ENCODE peak calls at places on chromosomes 2 and 18, in four cellular contexts. One of them, this sample, is unnamed.
A peak's percentile ranks its signal among the peaks of the same experiment; 100 is the strongest.

GRCh38 chr2:21010813-21011439 is 32.9 kb downstream of the APOB start:
- DNase-seq in retina: peak; percentile 8
- DNase-seq in GM04504: no peak
- DNase-seq in astrocyte of the spinal cord: no peak
- DNase-seq in this sample: no peak

GRCh38 chr2:240353944-240354343 is 81.5 kb upstream of the GPC1 start:
- DNase-seq in retina: no peak
- DNase-seq in astrocyte of the spinal cord: no peak
- DNase-seq in GM04504: no peak
- DNase-seq in this sample: no peak

GRCh38 chr18:55338955-55339662 is 248.9 kb downstream of the TCF4 start:
- DNase-seq in GM04504: no peak
- DNase-seq in astrocyte of the spinal cord: no peak
- DNase-seq in retina: no peak
- DNase-seq in this sample: no peak

GRCh38 chr2:66580343-66580954 is 145.5 kb downstream of the MEIS1 start:
- DNase-seq in GM04504: no peak
- DNase-seq in astrocyte of the spinal cord: no peak
- DNase-seq in retina: no peak
- DNase-seq in this sample: no peak

GRCh38 chr2:241053576-241054251 is 48.4 kb downstream of the MTERF4 start:
- DNase-seq in GM04504: no peak
- DNase-seq in astrocyte of the spinal cord: no peak
- DNase-seq in retina: no peak
- DNase-seq in this sample: no peak

GRCh38 chr2:189137519-189137918 is 42.0 kb downstream of the COL5A2 start:
- DNase-seq in retina: no peak
- DNase-seq in astrocyte of the spinal cord: no peak
- DNase-seq in GM04504: no peak
- DNase-seq in this sample: no peak

GRCh38 chr2:191501390-191502168 is 176.4 kb upstream of the NABP1 start:
- DNase-seq in retina: peak; percentile 46
- DNase-seq in GM04504: peak; percentile 36
- DNase-seq in astrocyte of the spinal cord: peak; percentile 75
- DNase-seq in this sample: peak; percentile 67

GRCh38 chr2:177735318-177735803 is 337.2 kb downstream of the PDE11A start:
- DNase-seq in retina: no peak
- DNase-seq in astrocyte of the spinal cord: no peak
- DNase-seq in GM04504: no peak
- DNase-seq in this sample: no peak

GRCh38 chr2:43175187-43175490 is 51.3 kb downstream of the ZFP36L2 start:
- DNase-seq in GM04504: no peak
- DNase-seq in retina: no peak
- DNase-seq in astrocyte of the spinal cord: peak; percentile 61
- DNase-seq in this sample: peak; percentile 62

GRCh38 chr2:147843421-147843863 is 1.4 kb upstream of the ACVR2A start:
- DNase-seq in GM04504: no peak
- DNase-seq in astrocyte of the spinal cord: no peak
- DNase-seq in retina: no peak
- DNase-seq in this sample: no peak

GRCh38 chr2:30949435-30949834 is 142.2 kb upstream of the CAPN13 start:
- DNase-seq in retina: no peak
- DNase-seq in astrocyte of the spinal cord: no peak
- DNase-seq in GM04504: no peak
- DNase-seq in this sample: no peak